ENCODE peak calls at places on chromosomes 6 and 20, in six cellular contexts. W is OCI-LY7, Y is DND-41, D is SJSA1, X is sigmoid colon, A is GM12878. S is an unnamed sample.

GRCh38 chr20:46299078-46299477 is 9.2 kb downstream of the CDH22 start:
- DNase-seq in D (no peak), X (no peak), A (no peak), W (no peak), Y (no peak), S (no peak)

GRCh38 chr6:104653786-104654185 is 205.9 kb downstream of the HACE1 start:
- DNase-seq in Y (no peak), X (no peak), W (peak; percentile 33), A (no peak), D (no peak), S (no peak)

GRCh38 chr6:38617856-38618255 is 21.9 kb downstream of the BTBD9 start:
- DNase-seq in X (no peak), A (no peak), D (no peak), W (no peak), Y (no peak), S (no peak)

GRCh38 chr6:31792741-31793140 is 2.8 kb downstream of the VARS1 start:
- DNase-seq in W (no peak), A (no peak), Y (no peak), D (no peak), X (no peak), S (no peak)

GRCh38 chr6:43184268-43184985 is 2.4 kb downstream of the CUL9 start:
- DNase-seq in A (no peak), D (no peak), W (no peak), Y (no peak), X (peak; percentile 57), S (no peak)

GRCh38 chr20:13995841-13996240 is 525 bp downstream of the MACROD2 start:
- DNase-seq in D (no peak), X (peak; percentile 71), Y (no peak), A (no peak), W (no peak), S (no peak)

GRCh38 chr6:89792881-89793280 is 26.7 kb downstream of the MDN1 start:
- DNase-seq in X (no peak), Y (peak; percentile 29), W (peak; percentile 69), D (no peak), A (no peak), S (peak; percentile 65)

GRCh38 chr6:27889628-27890315 is 22.4 kb downstream of the OR2B2 start:
- DNase-seq in W (peak; percentile 86), A (no peak), Y (peak; percentile 73), D (no peak), X (no peak), S (peak; percentile 43)

GRCh38 chr6:70375166-70375565 is 38.1 kb upstream of the FAM135A start:
- DNase-seq in D (no peak), W (no peak), A (no peak), X (no peak), Y (no peak), S (no peak)

GRCh38 chr6:150695652-150696051 is 96.0 kb downstream of the PLEKHG1 start:
- DNase-seq in W (no peak), D (no peak), X (no peak), A (no peak), Y (no peak), S (no peak)

GRCh38 chr20:59455392-59456341 is 148.7 kb upstream of the PHACTR3 start:
- DNase-seq in A (no peak), Y (no peak), D (no peak), X (peak; percentile 52), W (peak; percentile 14), S (no peak)

GRCh38 chr20:1811621-1812498 is 83.3 kb upstream of the SIRPA start:
- DNase-seq in Y (no peak), X (no peak), W (no peak), D (no peak), A (no peak), S (no peak)

GRCh38 chr20:4736875-4737274 is 15.2 kb downstream of the PRND start:
- DNase-seq in D (no peak), Y (no peak), X (no peak), A (no peak), W (no peak), S (no peak)

GRCh38 chr20:16005612-16006493 is 567.4 kb downstream of the KIF16B start:
- DNase-seq in A (no peak), Y (no peak), W (no peak), X (no peak), D (no peak), S (no peak)

GRCh38 chr6:84428300-84428907 is 201.0 kb upstream of the CEP162 start:
- DNase-seq in X (no peak), W (peak; percentile 21), D (peak; percentile 62), Y (peak; percentile 64), A (no peak), S (no peak)

GRCh38 chr20:17614812-17615644 is 45.2 kb downstream of the DSTN start:
- DNase-seq in X (peak; percentile 75), D (peak; percentile 43), Y (peak; percentile 1), A (no peak), W (no peak), S (no peak)

GRCh38 chr6:21305827-21306469 is 287.6 kb upstream of the SOX4 start:
- DNase-seq in W (no peak), X (no peak), Y (no peak), D (no peak), A (no peak), S (no peak)

GRCh38 chr6:36230376-36230775 is 33.8 kb downstream of the BRPF3 start:
- DNase-seq in Y (no peak), W (no peak), X (no peak), D (no peak), A (no peak), S (no peak)

GRCh38 chr6:15061176-15061575 is 184.7 kb upstream of the JARID2 start:
- DNase-seq in X (no peak), A (no peak), W (peak; percentile 28), D (no peak), Y (no peak), S (no peak)

GRCh38 chr6:52881996-52882841 is 27.3 kb downstream of the GSTA3 start:
- DNase-seq in W (peak; percentile 60), Y (peak; percentile 80), D (peak; percentile 77), X (peak; percentile 76), A (peak; percentile 26), S (peak; percentile 67)

GRCh38 chr6:132023490-132023889 is 72.3 kb upstream of the CCN2 start:
- DNase-seq in D (no peak), A (no peak), W (no peak), Y (no peak), X (no peak), S (no peak)

GRCh38 chr20:14937021-14937420 is 599.6 kb upstream of the FLRT3 start:
- DNase-seq in A (no peak), Y (no peak), D (no peak), W (no peak), X (no peak), S (no peak)

GRCh38 chr6:8060346-8060745 is 3.8 kb downstream of the BLOC1S5 start:
- DNase-seq in Y (no peak), W (no peak), D (no peak), A (no peak), X (no peak), S (no peak)

GRCh38 chr6:73969982-73970960 is 274.3 kb downstream of the CD109 start:
- DNase-seq in D (no peak), W (peak; percentile 45), A (no peak), Y (no peak), X (no peak), S (peak; percentile 12)

GRCh38 chr6:88171312-88171711 is 5.2 kb upstream of the CNR1 start:
- DNase-seq in A (no peak), Y (no peak), D (no peak), X (no peak), W (no peak), S (no peak)

GRCh38 chr6:68718379-68719073 is 83.4 kb downstream of the ADGRB3 start:
- DNase-seq in A (no peak), X (no peak), D (no peak), W (no peak), Y (no peak), S (no peak)

GRCh38 chr6:137019476-137020272 is 25.1 kb downstream of the IL20RA start:
- DNase-seq in X (no peak), W (no peak), A (no peak), Y (no peak), D (no peak), S (no peak)

GRCh38 chr6:21811484-21811883 is 217.9 kb downstream of the SOX4 start:
- DNase-seq in Y (no peak), X (no peak), W (no peak), A (no peak), D (no peak), S (no peak)

GRCh38 chr6:131628726-131629125 is 684 bp upstream of the MED23 start:
- DNase-seq in Y (no peak), W (no peak), A (no peak), X (no peak), D (no peak), S (no peak)

GRCh38 chr20:52103911-52104545 is 87.6 kb downstream of the ZFP64 start:
- DNase-seq in Y (peak; percentile 81), D (no peak), A (no peak), W (no peak), X (peak; percentile 62), S (no peak)

GRCh38 chr6:147132889-147133288 is 71.3 kb upstream of the STXBP5 start:
- DNase-seq in X (no peak), Y (no peak), A (no peak), D (no peak), W (no peak), S (no peak)

GRCh38 chr6:103784117-103784516 is 1075.6 kb downstream of the HACE1 start:
- DNase-seq in X (no peak), W (no peak), Y (no peak), D (no peak), A (no peak), S (no peak)

DNA sequence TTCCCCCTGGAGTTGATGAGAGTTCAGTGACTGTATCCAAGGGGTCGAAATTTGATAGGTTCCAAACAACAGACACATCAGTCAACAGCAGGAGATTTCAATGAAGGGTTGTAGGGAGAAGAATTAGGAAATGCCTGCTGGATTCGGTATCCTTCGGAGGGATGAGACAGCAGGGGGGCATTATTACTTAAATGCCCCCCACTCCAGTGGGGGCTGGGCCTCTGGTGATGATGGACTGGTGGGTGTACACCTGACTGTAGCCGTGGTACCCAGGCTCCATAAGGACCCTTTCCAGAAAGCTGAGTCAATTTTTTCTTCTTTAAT is 41.2 kb downstream of the ZMYND8 start:
- DNase-seq in Y (no peak), X (no peak), W (no peak), D (no peak), A (no peak), S (no peak)
- H3K4me3 ChIP-seq in Y (no peak overlapping the region), X (no peak overlapping the region), W (no peak overlapping the region), D (no peak overlapping the region), A (no peak overlapping the region), S (no peak overlapping the region)

GRCh38 chr6:75414445-75415021 is 79.1 kb downstream of the FILIP1 start:
- DNase-seq in Y (no peak), D (no peak), A (no peak), W (no peak), X (no peak), S (no peak)
- H3K4me1 ChIP-seq in Y (no peaks in the 10 kb centered on the region), D (peaks cover 18% of the 10 kb centered on the region), A (no peaks in the 10 kb centered on the region), W (no peaks in the 10 kb centered on the region), X (no peaks in the 10 kb centered on the region), S (no peaks in the 10 kb centered on the region)

DNA sequence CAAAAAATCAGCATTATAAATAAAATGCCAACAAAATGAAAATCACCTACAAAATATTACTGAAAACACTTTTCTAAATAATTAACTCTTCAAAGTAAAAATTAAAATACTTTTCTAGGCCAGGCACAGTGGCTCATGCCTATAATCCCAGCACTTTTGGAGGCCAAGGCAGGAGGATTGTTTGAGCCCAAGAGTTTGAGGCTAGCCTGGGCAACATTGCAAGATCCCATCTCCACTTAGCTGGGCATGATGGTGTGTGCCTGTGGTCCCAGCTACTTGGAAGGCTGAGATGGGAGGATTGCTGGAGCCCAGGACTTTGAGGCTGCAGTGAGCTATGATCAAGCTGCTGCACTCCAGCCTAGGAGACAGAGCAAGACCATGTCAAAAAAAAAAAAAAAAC is 6.4 kb downstream of the SERPINB9 start:
- DNase-seq in D (no peak), W (no peak), A (no peak), Y (no peak), X (no peak), S (no peak)
- H3K36me3 ChIP-seq in D (peaks cover 7% of the 10 kb centered on the region), W (peaks cover 95% of the 10 kb centered on the region), A (no peaks in the 10 kb centered on the region), Y (no peaks in the 10 kb centered on the region), X (peaks cover 6% of the 10 kb centered on the region), S (peaks cover 77% of the 10 kb centered on the region)

GRCh38 chr6:18260448-18261106 is 3.8 kb downstream of the DEK start:
- DNase-seq in W (peak; percentile 59), Y (no peak), A (peak; percentile 64), X (no peak), D (peak; percentile 69), S (peak; percentile 10)
- H3K4me3 ChIP-seq in W (peak overlapping the region; percentile 90), Y (peak overlapping the region; percentile 69), A (peak overlapping the region; percentile 70), X (no peak overlapping the region), D (no peak overlapping the region), S (peak overlapping the region; percentile 2)